ENCODE peak calls at places on chromosomes 13 and 19, in ten cellular contexts. One of them, this sample, is unnamed.

GRCh38 chr13:108595416-108596257 is 33.8 kb upstream of the MYO16 start:
- DNase-seq in activated B cell treated with CpG ODN at 0.5 μM for 24 hours: no peak
- DNase-seq in AG09319: no peak
- DNase-seq in EL: no peak
- DNase-seq in germinal center: no peak
- DNase-seq in NCI-H2081: no peak
- DNase-seq in HFF-Myc: no peak
- DNase-seq in ureter: no peak
- DNase-seq in stimulated activated CD4-positive, alpha-beta T cell treated with anti-CD3 and anti-CD28 coated beads, TNF-alpha, amount 100 ng/mL, for 48 hours: no peak
- DNase-seq in activated CD4-positive, alpha-beta T cell treated with anti-CD3 and anti-CD28 coated beads, Interleukin-2, amount 10 ng/mL, durations not matched to agents 7 days and 5 days: no peak
- DNase-seq in this sample: no peak

GRCh38 chr19:5078179-5078578 is 109.3 kb downstream of the KDM4B start:
- DNase-seq in activated CD4-positive, alpha-beta T cell treated with anti-CD3 and anti-CD28 coated beads, Interleukin-2, amount 10 ng/mL, durations not matched to agents 7 days and 5 days: no peak
- DNase-seq in AG09319: no peak
- DNase-seq in HFF-Myc: no peak
- DNase-seq in germinal center: no peak
- DNase-seq in stimulated activated CD4-positive, alpha-beta T cell treated with anti-CD3 and anti-CD28 coated beads, TNF-alpha, amount 100 ng/mL, for 48 hours: no peak
- DNase-seq in ureter: no peak
- DNase-seq in EL: no peak
- DNase-seq in activated B cell treated with CpG ODN at 0.5 μM for 24 hours: no peak
- DNase-seq in NCI-H2081: no peak
- DNase-seq in this sample: no peak

GRCh38 chr13:51806571-51806970 is 2.6 kb upstream of the DHRS12 start:
- DNase-seq in activated B cell treated with CpG ODN at 0.5 μM for 24 hours: no peak
- DNase-seq in activated CD4-positive, alpha-beta T cell treated with anti-CD3 and anti-CD28 coated beads, Interleukin-2, amount 10 ng/mL, durations not matched to agents 7 days and 5 days: no peak
- DNase-seq in NCI-H2081: no peak
- DNase-seq in HFF-Myc: no peak
- DNase-seq in germinal center: no peak
- DNase-seq in stimulated activated CD4-positive, alpha-beta T cell treated with anti-CD3 and anti-CD28 coated beads, TNF-alpha, amount 100 ng/mL, for 48 hours: no peak
- DNase-seq in EL: peak
- DNase-seq in ureter: no peak
- DNase-seq in AG09319: no peak
- DNase-seq in this sample: no peak

GRCh38 chr19:37551123-37551993 is 43.2 kb downstream of the ZNF571 start:
- DNase-seq in germinal center: peak
- DNase-seq in stimulated activated CD4-positive, alpha-beta T cell treated with anti-CD3 and anti-CD28 coated beads, TNF-alpha, amount 100 ng/mL, for 48 hours: no peak
- DNase-seq in ureter: no peak
- DNase-seq in AG09319: peak
- DNase-seq in activated B cell treated with CpG ODN at 0.5 μM for 24 hours: peak
- DNase-seq in NCI-H2081: no peak
- DNase-seq in HFF-Myc: no peak
- DNase-seq in activated CD4-positive, alpha-beta T cell treated with anti-CD3 and anti-CD28 coated beads, Interleukin-2, amount 10 ng/mL, durations not matched to agents 7 days and 5 days: peak
- DNase-seq in EL: peak
- DNase-seq in this sample: peak

GRCh38 chr13:24630121-24630520 is 50.1 kb upstream of the ATP12A start:
- DNase-seq in NCI-H2081: no peak
- DNase-seq in germinal center: no peak
- DNase-seq in activated CD4-positive, alpha-beta T cell treated with anti-CD3 and anti-CD28 coated beads, Interleukin-2, amount 10 ng/mL, durations not matched to agents 7 days and 5 days: no peak
- DNase-seq in HFF-Myc: no peak
- DNase-seq in ureter: no peak
- DNase-seq in stimulated activated CD4-positive, alpha-beta T cell treated with anti-CD3 and anti-CD28 coated beads, TNF-alpha, amount 100 ng/mL, for 48 hours: no peak
- DNase-seq in EL: no peak
- DNase-seq in activated B cell treated with CpG ODN at 0.5 μM for 24 hours: no peak
- DNase-seq in AG09319: no peak
- DNase-seq in this sample: no peak

GRCh38 chr19:13241321-13242104 is 91.3 kb downstream of the IER2 start:
- DNase-seq in ureter: no peak
- DNase-seq in stimulated activated CD4-positive, alpha-beta T cell treated with anti-CD3 and anti-CD28 coated beads, TNF-alpha, amount 100 ng/mL, for 48 hours: no peak
- DNase-seq in HFF-Myc: no peak
- DNase-seq in AG09319: no peak
- DNase-seq in EL: no peak
- DNase-seq in NCI-H2081: no peak
- DNase-seq in germinal center: peak
- DNase-seq in activated B cell treated with CpG ODN at 0.5 μM for 24 hours: peak
- DNase-seq in activated CD4-positive, alpha-beta T cell treated with anti-CD3 and anti-CD28 coated beads, Interleukin-2, amount 10 ng/mL, durations not matched to agents 7 days and 5 days: no peak
- DNase-seq in this sample: no peak

GRCh38 chr13:80305737-80306136 is 35.2 kb downstream of the SPRY2 start:
- DNase-seq in stimulated activated CD4-positive, alpha-beta T cell treated with anti-CD3 and anti-CD28 coated beads, TNF-alpha, amount 100 ng/mL, for 48 hours: no peak
- DNase-seq in HFF-Myc: no peak
- DNase-seq in germinal center: no peak
- DNase-seq in activated CD4-positive, alpha-beta T cell treated with anti-CD3 and anti-CD28 coated beads, Interleukin-2, amount 10 ng/mL, durations not matched to agents 7 days and 5 days: no peak
- DNase-seq in NCI-H2081: no peak
- DNase-seq in activated B cell treated with CpG ODN at 0.5 μM for 24 hours: no peak
- DNase-seq in ureter: no peak
- DNase-seq in AG09319: no peak
- DNase-seq in EL: peak
- DNase-seq in this sample: peak

GRCh38 chr19:49881672-49882394 is 4.3 kb downstream of the TBC1D17 start:
- DNase-seq in NCI-H2081: no peak
- DNase-seq in germinal center: no peak
- DNase-seq in ureter: no peak
- DNase-seq in EL: no peak
- DNase-seq in HFF-Myc: no peak
- DNase-seq in stimulated activated CD4-positive, alpha-beta T cell treated with anti-CD3 and anti-CD28 coated beads, TNF-alpha, amount 100 ng/mL, for 48 hours: no peak
- DNase-seq in activated CD4-positive, alpha-beta T cell treated with anti-CD3 and anti-CD28 coated beads, Interleukin-2, amount 10 ng/mL, durations not matched to agents 7 days and 5 days: no peak
- DNase-seq in activated B cell treated with CpG ODN at 0.5 μM for 24 hours: no peak
- DNase-seq in AG09319: no peak
- DNase-seq in this sample: no peak

GRCh38 chr13:45413826-45414312 is 4.3 kb downstream of the SLC25A30 start:
- DNase-seq in AG09319: no peak
- DNase-seq in HFF-Myc: no peak
- DNase-seq in activated B cell treated with CpG ODN at 0.5 μM for 24 hours: no peak
- DNase-seq in ureter: no peak
- DNase-seq in germinal center: no peak
- DNase-seq in NCI-H2081: no peak
- DNase-seq in activated CD4-positive, alpha-beta T cell treated with anti-CD3 and anti-CD28 coated beads, Interleukin-2, amount 10 ng/mL, durations not matched to agents 7 days and 5 days: no peak
- DNase-seq in EL: no peak
- DNase-seq in stimulated activated CD4-positive, alpha-beta T cell treated with anti-CD3 and anti-CD28 coated beads, TNF-alpha, amount 100 ng/mL, for 48 hours: no peak
- DNase-seq in this sample: no peak

GRCh38 chr19:17180997-17181702 is 34.0 kb upstream of the USE1 start:
- DNase-seq in activated CD4-positive, alpha-beta T cell treated with anti-CD3 and anti-CD28 coated beads, Interleukin-2, amount 10 ng/mL, durations not matched to agents 7 days and 5 days: no peak
- DNase-seq in stimulated activated CD4-positive, alpha-beta T cell treated with anti-CD3 and anti-CD28 coated beads, TNF-alpha, amount 100 ng/mL, for 48 hours: no peak
- DNase-seq in NCI-H2081: no peak
- DNase-seq in germinal center: no peak
- DNase-seq in ureter: no peak
- DNase-seq in AG09319: no peak
- DNase-seq in HFF-Myc: no peak
- DNase-seq in EL: no peak
- DNase-seq in activated B cell treated with CpG ODN at 0.5 μM for 24 hours: no peak
- DNase-seq in this sample: no peak

GRCh38 chr13:20342326-20342725 is 110.2 kb upstream of the GJB6 start:
- DNase-seq in NCI-H2081: no peak
- DNase-seq in HFF-Myc: no peak
- DNase-seq in EL: no peak
- DNase-seq in activated B cell treated with CpG ODN at 0.5 μM for 24 hours: no peak
- DNase-seq in stimulated activated CD4-positive, alpha-beta T cell treated with anti-CD3 and anti-CD28 coated beads, TNF-alpha, amount 100 ng/mL, for 48 hours: no peak
- DNase-seq in ureter: no peak
- DNase-seq in AG09319: no peak
- DNase-seq in germinal center: no peak
- DNase-seq in activated CD4-positive, alpha-beta T cell treated with anti-CD3 and anti-CD28 coated beads, Interleukin-2, amount 10 ng/mL, durations not matched to agents 7 days and 5 days: no peak
- DNase-seq in this sample: no peak

GRCh38 chr13:98199480-98199879 is 22.4 kb upstream of the RNF113B start:
- DNase-seq in germinal center: no peak
- DNase-seq in ureter: no peak
- DNase-seq in HFF-Myc: no peak
- DNase-seq in stimulated activated CD4-positive, alpha-beta T cell treated with anti-CD3 and anti-CD28 coated beads, TNF-alpha, amount 100 ng/mL, for 48 hours: no peak
- DNase-seq in AG09319: no peak
- DNase-seq in EL: no peak
- DNase-seq in NCI-H2081: peak
- DNase-seq in activated CD4-positive, alpha-beta T cell treated with anti-CD3 and anti-CD28 coated beads, Interleukin-2, amount 10 ng/mL, durations not matched to agents 7 days and 5 days: no peak
- DNase-seq in activated B cell treated with CpG ODN at 0.5 μM for 24 hours: no peak
- DNase-seq in this sample: no peak

GRCh38 chr13:36282818-36283432 is 14.7 kb downstream of the CCDC169 start:
- DNase-seq in NCI-H2081: peak
- DNase-seq in stimulated activated CD4-positive, alpha-beta T cell treated with anti-CD3 and anti-CD28 coated beads, TNF-alpha, amount 100 ng/mL, for 48 hours: no peak
- DNase-seq in activated B cell treated with CpG ODN at 0.5 μM for 24 hours: no peak
- DNase-seq in germinal center: no peak
- DNase-seq in activated CD4-positive, alpha-beta T cell treated with anti-CD3 and anti-CD28 coated beads, Interleukin-2, amount 10 ng/mL, durations not matched to agents 7 days and 5 days: no peak
- DNase-seq in HFF-Myc: no peak
- DNase-seq in AG09319: no peak
- DNase-seq in EL: peak
- DNase-seq in ureter: no peak
- DNase-seq in this sample: peak

GRCh38 chr13:113538689-113539058 is 45.9 kb upstream of the TFDP1 start:
- DNase-seq in stimulated activated CD4-positive, alpha-beta T cell treated with anti-CD3 and anti-CD28 coated beads, TNF-alpha, amount 100 ng/mL, for 48 hours: no peak
- DNase-seq in activated B cell treated with CpG ODN at 0.5 μM for 24 hours: no peak
- DNase-seq in NCI-H2081: no peak
- DNase-seq in germinal center: no peak
- DNase-seq in activated CD4-positive, alpha-beta T cell treated with anti-CD3 and anti-CD28 coated beads, Interleukin-2, amount 10 ng/mL, durations not matched to agents 7 days and 5 days: no peak
- DNase-seq in EL: no peak
- DNase-seq in HFF-Myc: no peak
- DNase-seq in AG09319: no peak
- DNase-seq in ureter: no peak
- DNase-seq in this sample: no peak

GRCh38 chr13:48790996-48791395 is 137.3 kb downstream of the CYSLTR2 start:
- DNase-seq in activated B cell treated with CpG ODN at 0.5 μM for 24 hours: no peak
- DNase-seq in activated CD4-positive, alpha-beta T cell treated with anti-CD3 and anti-CD28 coated beads, Interleukin-2, amount 10 ng/mL, durations not matched to agents 7 days and 5 days: no peak
- DNase-seq in ureter: no peak
- DNase-seq in NCI-H2081: no peak
- DNase-seq in EL: no peak
- DNase-seq in germinal center: no peak
- DNase-seq in AG09319: no peak
- DNase-seq in stimulated activated CD4-positive, alpha-beta T cell treated with anti-CD3 and anti-CD28 coated beads, TNF-alpha, amount 100 ng/mL, for 48 hours: no peak
- DNase-seq in HFF-Myc: no peak
- DNase-seq in this sample: no peak

GRCh38 chr19:1700733-1701663 is 48.6 kb upstream of the TCF3 start:
- DNase-seq in NCI-H2081: no peak
- DNase-seq in EL: no peak
- DNase-seq in HFF-Myc: no peak
- DNase-seq in ureter: no peak
- DNase-seq in activated CD4-positive, alpha-beta T cell treated with anti-CD3 and anti-CD28 coated beads, Interleukin-2, amount 10 ng/mL, durations not matched to agents 7 days and 5 days: no peak
- DNase-seq in germinal center: no peak
- DNase-seq in stimulated activated CD4-positive, alpha-beta T cell treated with anti-CD3 and anti-CD28 coated beads, TNF-alpha, amount 100 ng/mL, for 48 hours: no peak
- DNase-seq in AG09319: no peak
- DNase-seq in activated B cell treated with CpG ODN at 0.5 μM for 24 hours: no peak
- DNase-seq in this sample: no peak

GRCh38 chr19:31519216-31519615 is 170.0 kb upstream of the TSHZ3 start:
- DNase-seq in stimulated activated CD4-positive, alpha-beta T cell treated with anti-CD3 and anti-CD28 coated beads, TNF-alpha, amount 100 ng/mL, for 48 hours: no peak
- DNase-seq in AG09319: no peak
- DNase-seq in germinal center: no peak
- DNase-seq in activated CD4-positive, alpha-beta T cell treated with anti-CD3 and anti-CD28 coated beads, Interleukin-2, amount 10 ng/mL, durations not matched to agents 7 days and 5 days: no peak
- DNase-seq in NCI-H2081: no peak
- DNase-seq in EL: no peak
- DNase-seq in ureter: no peak
- DNase-seq in HFF-Myc: no peak
- DNase-seq in activated B cell treated with CpG ODN at 0.5 μM for 24 hours: no peak
- DNase-seq in this sample: no peak

GRCh38 chr13:87903568-87903967 is 232.4 kb downstream of the SLITRK5 start:
- DNase-seq in AG09319: no peak
- DNase-seq in activated B cell treated with CpG ODN at 0.5 μM for 24 hours: no peak
- DNase-seq in EL: no peak
- DNase-seq in ureter: no peak
- DNase-seq in activated CD4-positive, alpha-beta T cell treated with anti-CD3 and anti-CD28 coated beads, Interleukin-2, amount 10 ng/mL, durations not matched to agents 7 days and 5 days: no peak
- DNase-seq in stimulated activated CD4-positive, alpha-beta T cell treated with anti-CD3 and anti-CD28 coated beads, TNF-alpha, amount 100 ng/mL, for 48 hours: no peak
- DNase-seq in HFF-Myc: no peak
- DNase-seq in NCI-H2081: no peak
- DNase-seq in germinal center: no peak
- DNase-seq in this sample: no peak

GRCh38 chr19:31470229-31470939 is 121.1 kb upstream of the TSHZ3 start:
- DNase-seq in activated B cell treated with CpG ODN at 0.5 μM for 24 hours: no peak
- DNase-seq in HFF-Myc: no peak
- DNase-seq in germinal center: no peak
- DNase-seq in EL: no peak
- DNase-seq in activated CD4-positive, alpha-beta T cell treated with anti-CD3 and anti-CD28 coated beads, Interleukin-2, amount 10 ng/mL, durations not matched to agents 7 days and 5 days: no peak
- DNase-seq in ureter: no peak
- DNase-seq in AG09319: no peak
- DNase-seq in stimulated activated CD4-positive, alpha-beta T cell treated with anti-CD3 and anti-CD28 coated beads, TNF-alpha, amount 100 ng/mL, for 48 hours: no peak
- DNase-seq in NCI-H2081: no peak
- DNase-seq in this sample: no peak

GRCh38 chr19:2059422-2060201 is 8.6 kb upstream of the MKNK2 start:
- DNase-seq in stimulated activated CD4-positive, alpha-beta T cell treated with anti-CD3 and anti-CD28 coated beads, TNF-alpha, amount 100 ng/mL, for 48 hours: no peak
- DNase-seq in activated B cell treated with CpG ODN at 0.5 μM for 24 hours: no peak
- DNase-seq in activated CD4-positive, alpha-beta T cell treated with anti-CD3 and anti-CD28 coated beads, Interleukin-2, amount 10 ng/mL, durations not matched to agents 7 days and 5 days: no peak
- DNase-seq in EL: peak
- DNase-seq in NCI-H2081: no peak
- DNase-seq in germinal center: no peak
- DNase-seq in HFF-Myc: no peak
- DNase-seq in ureter: peak
- DNase-seq in AG09319: peak
- DNase-seq in this sample: peak

GRCh38 chr19:13505761-13506549 is at the start of gene CACNA1A:
- DNase-seq in HFF-Myc: no peak
- DNase-seq in EL: peak
- DNase-seq in AG09319: no peak
- DNase-seq in activated CD4-positive, alpha-beta T cell treated with anti-CD3 and anti-CD28 coated beads, Interleukin-2, amount 10 ng/mL, durations not matched to agents 7 days and 5 days: no peak
- DNase-seq in ureter: no peak
- DNase-seq in activated B cell treated with CpG ODN at 0.5 μM for 24 hours: peak
- DNase-seq in stimulated activated CD4-positive, alpha-beta T cell treated with anti-CD3 and anti-CD28 coated beads, TNF-alpha, amount 100 ng/mL, for 48 hours: no peak
- DNase-seq in germinal center: peak
- DNase-seq in NCI-H2081: no peak
- DNase-seq in this sample: peak

GRCh38 chr19:50815443-50815842 is 8.1 kb downstream of the KLK1 start:
- DNase-seq in germinal center: no peak
- DNase-seq in EL: no peak
- DNase-seq in activated B cell treated with CpG ODN at 0.5 μM for 24 hours: no peak
- DNase-seq in stimulated activated CD4-positive, alpha-beta T cell treated with anti-CD3 and anti-CD28 coated beads, TNF-alpha, amount 100 ng/mL, for 48 hours: no peak
- DNase-seq in AG09319: no peak
- DNase-seq in activated CD4-positive, alpha-beta T cell treated with anti-CD3 and anti-CD28 coated beads, Interleukin-2, amount 10 ng/mL, durations not matched to agents 7 days and 5 days: no peak
- DNase-seq in HFF-Myc: no peak
- DNase-seq in NCI-H2081: no peak
- DNase-seq in ureter: no peak
- DNase-seq in this sample: no peak

GRCh38 chr19:45471866-45472556 is 4.2 kb downstream of the FOSB start:
- DNase-seq in activated B cell treated with CpG ODN at 0.5 μM for 24 hours: no peak
- DNase-seq in stimulated activated CD4-positive, alpha-beta T cell treated with anti-CD3 and anti-CD28 coated beads, TNF-alpha, amount 100 ng/mL, for 48 hours: no peak
- DNase-seq in HFF-Myc: no peak
- DNase-seq in EL: no peak
- DNase-seq in ureter: no peak
- DNase-seq in germinal center: no peak
- DNase-seq in activated CD4-positive, alpha-beta T cell treated with anti-CD3 and anti-CD28 coated beads, Interleukin-2, amount 10 ng/mL, durations not matched to agents 7 days and 5 days: no peak
- DNase-seq in AG09319: peak
- DNase-seq in NCI-H2081: no peak
- DNase-seq in this sample: no peak

GRCh38 chr13:110511509-110512181 is 49.9 kb downstream of the RAB20 start:
- DNase-seq in AG09319: no peak
- DNase-seq in EL: no peak
- DNase-seq in ureter: no peak
- DNase-seq in HFF-Myc: no peak
- DNase-seq in activated B cell treated with CpG ODN at 0.5 μM for 24 hours: no peak
- DNase-seq in NCI-H2081: no peak
- DNase-seq in stimulated activated CD4-positive, alpha-beta T cell treated with anti-CD3 and anti-CD28 coated beads, TNF-alpha, amount 100 ng/mL, for 48 hours: no peak
- DNase-seq in activated CD4-positive, alpha-beta T cell treated with anti-CD3 and anti-CD28 coated beads, Interleukin-2, amount 10 ng/mL, durations not matched to agents 7 days and 5 days: no peak
- DNase-seq in germinal center: no peak
- DNase-seq in this sample: no peak

GRCh38 chr13:37175996-37176395 is 70.5 kb upstream of the CSNK1A1L start:
- DNase-seq in AG09319: peak
- DNase-seq in stimulated activated CD4-positive, alpha-beta T cell treated with anti-CD3 and anti-CD28 coated beads, TNF-alpha, amount 100 ng/mL, for 48 hours: no peak
- DNase-seq in HFF-Myc: no peak
- DNase-seq in ureter: no peak
- DNase-seq in activated CD4-positive, alpha-beta T cell treated with anti-CD3 and anti-CD28 coated beads, Interleukin-2, amount 10 ng/mL, durations not matched to agents 7 days and 5 days: no peak
- DNase-seq in activated B cell treated with CpG ODN at 0.5 μM for 24 hours: no peak
- DNase-seq in germinal center: no peak
- DNase-seq in EL: peak
- DNase-seq in NCI-H2081: no peak
- DNase-seq in this sample: no peak

GRCh38 chr13:110470272-110471009 is 91.1 kb downstream of the RAB20 start:
- DNase-seq in EL: no peak
- DNase-seq in activated B cell treated with CpG ODN at 0.5 μM for 24 hours: no peak
- DNase-seq in AG09319: no peak
- DNase-seq in stimulated activated CD4-positive, alpha-beta T cell treated with anti-CD3 and anti-CD28 coated beads, TNF-alpha, amount 100 ng/mL, for 48 hours: no peak
- DNase-seq in germinal center: no peak
- DNase-seq in NCI-H2081: no peak
- DNase-seq in HFF-Myc: no peak
- DNase-seq in ureter: no peak
- DNase-seq in activated CD4-positive, alpha-beta T cell treated with anti-CD3 and anti-CD28 coated beads, Interleukin-2, amount 10 ng/mL, durations not matched to agents 7 days and 5 days: no peak
- DNase-seq in this sample: no peak

GRCh38 chr19:800360-801029 is 3.2 kb downstream of the PTBP1 start:
- DNase-seq in AG09319: no peak
- DNase-seq in activated CD4-positive, alpha-beta T cell treated with anti-CD3 and anti-CD28 coated beads, Interleukin-2, amount 10 ng/mL, durations not matched to agents 7 days and 5 days: no peak
- DNase-seq in ureter: peak
- DNase-seq in HFF-Myc: no peak
- DNase-seq in EL: no peak
- DNase-seq in germinal center: no peak
- DNase-seq in NCI-H2081: no peak
- DNase-seq in activated B cell treated with CpG ODN at 0.5 μM for 24 hours: no peak
- DNase-seq in stimulated activated CD4-positive, alpha-beta T cell treated with anti-CD3 and anti-CD28 coated beads, TNF-alpha, amount 100 ng/mL, for 48 hours: no peak
- DNase-seq in this sample: no peak

GRCh38 chr19:35117017-35117570 is 1.5 kb downstream of the FXYD3 start:
- DNase-seq in HFF-Myc: no peak
- DNase-seq in NCI-H2081: no peak
- DNase-seq in EL: no peak
- DNase-seq in activated CD4-positive, alpha-beta T cell treated with anti-CD3 and anti-CD28 coated beads, Interleukin-2, amount 10 ng/mL, durations not matched to agents 7 days and 5 days: no peak
- DNase-seq in AG09319: no peak
- DNase-seq in activated B cell treated with CpG ODN at 0.5 μM for 24 hours: no peak
- DNase-seq in germinal center: no peak
- DNase-seq in ureter: no peak
- DNase-seq in stimulated activated CD4-positive, alpha-beta T cell treated with anti-CD3 and anti-CD28 coated beads, TNF-alpha, amount 100 ng/mL, for 48 hours: no peak
- DNase-seq in this sample: no peak